ENCODE peak calls at places on chromosomes 11 and 22, in nine cellular contexts. Y is memory B cell; F is activated CD4-positive, CD25-positive, alpha-beta regulatory T cell treated with anti-CD3 and anti-CD28 coated beads, Interleukin-2, amount 50 U/mL, for 72 hours; L is cardiac fibroblast; J is activated gamma-delta T cell treated with Interleukin-2 at 50 U/mL for 16 hours; Q is HT1080; A is stimulated activated CD8-positive, alpha-beta memory T cell treated with anti-CD3 and anti-CD28 coated beads, Interleukin-2, amount 100 ng/mL, for 1 hour; V is fibroblast of pulmonary artery; W is neural crest cell. G is an unnamed sample.

GRCh38 chr22:46001426-46002106 is 24.6 kb upstream of the WNT7B start:
- DNase-seq in Y (no peak), F (no peak), L (no peak), J (no peak), Q (no peak), A (no peak), V (no peak), W (no peak), G (no peak)

GRCh38 chr11:65454696-65455456 is 32.3 kb downstream of the NEAT1 start:
- DNase-seq in Y (peak; percentile 71), F (peak; percentile 87), L (peak; percentile 91), J (peak; percentile 76), Q (peak; percentile 92), A (peak; percentile 63), V (peak; percentile 83), W (peak; percentile 59), G (peak; percentile 93)

GRCh38 chr11:92662580-92662979 is 306.9 kb upstream of the MTNR1B start:
- DNase-seq in Y (no peak), F (no peak), L (no peak), J (no peak), Q (no peak), A (no peak), V (no peak), W (no peak), G (no peak)

GRCh38 chr22:48305726-48306235 is 1521.9 kb downstream of the BRD1 start:
- DNase-seq in Y (no peak), F (no peak), L (no peak), J (no peak), Q (no peak), A (no peak), V (no peak), W (no peak), G (no peak)

GRCh38 chr11:111983187-111983986 is 41.8 kb upstream of the DLAT start:
- DNase-seq in Y (no peak), F (no peak), L (peak; percentile 63), J (no peak), Q (no peak), A (no peak), V (no peak), W (peak; percentile 48), G (peak; percentile 63)

GRCh38 chr11:15208570-15209222 is 94.0 kb downstream of the INSC start:
- DNase-seq in Y (peak; percentile 79), F (peak; percentile 73), L (peak; percentile 72), J (peak; percentile 72), Q (peak; percentile 60), A (peak; percentile 44), V (peak; percentile 73), W (peak; percentile 90), G (peak; percentile 59)

GRCh38 chr22:21074092-21074715 is 28.5 kb downstream of the LRRC74B start:
- DNase-seq in Y (no peak), F (no peak), L (peak; percentile 44), J (no peak), Q (peak; percentile 88), A (no peak), V (peak; percentile 41), W (no peak), G (peak; percentile 84)

GRCh38 chr11:82682003-82682751 is 51.5 kb downstream of the FAM181B start:
- DNase-seq in Y (peak; percentile 35), F (no peak), L (peak; percentile 83), J (no peak), Q (peak; percentile 46), A (no peak), V (peak; percentile 82), W (no peak), G (peak; percentile 92)

GRCh38 chr22:23053051-23053707 is 17.1 kb upstream of the GNAZ start:
- DNase-seq in Y (no peak), F (no peak), L (no peak), J (no peak), Q (no peak), A (no peak), V (no peak), W (no peak), G (no peak)

G was measured in PC-3.